ENCODE peak calls at places on chromosome 19, in seven cellular contexts. C, V, G, J, U, D and T are unnamed samples. For H3K4me1, the result is how much of the 10 kb centered on the place peaks cover.

GRCh38 chr19:45691516-45692186 is at the start of gene SNRPD2:
- DNase-seq in C (peak), V (peak), G (peak), J (peak), U (peak), D (peak), T (peak)

GRCh38 chr19:29663861-29664752 is 1.2 kb upstream of the PLEKHF1 start:
- DNase-seq in C (no peak), V (no peak), G (no peak), J (no peak), U (no peak), D (no peak), T (no peak)

GRCh38 chr19:31586282-31586681 is 237.0 kb upstream of the TSHZ3 start:
- DNase-seq in C (no peak), V (no peak), G (no peak), J (no peak), U (no peak), D (no peak), T (no peak)

GRCh38 chr19:15378529-15379082 is 981 bp downstream of the AKAP8 start:
- DNase-seq in C (peak), V (peak), G (no peak), J (peak), U (peak), D (peak), T (peak)

GRCh38 chr19:28422791-28423650 is 789.9 kb downstream of the UQCRFS1 start:
- DNase-seq in C (no peak), V (no peak), G (no peak), J (no peak), U (no peak), D (no peak), T (no peak)

GRCh38 chr19:29389495-29389894 is 136.3 kb upstream of the VSTM2B start:
- DNase-seq in C (no peak), V (no peak), G (peak), J (no peak), U (no peak), D (no peak), T (no peak)

GRCh38 chr19:55599468-55600335 is at the start of the genes FIZ1 and ZNF524:
- DNase-seq in C (peak), V (peak), G (peak), J (peak), U (peak), D (peak), T (peak)

GRCh38 chr19:33679696-33680095 is 57.9 kb downstream of the CHST8 start:
- DNase-seq in C (no peak), V (no peak), G (peak), J (no peak), U (no peak), D (no peak), T (no peak)

GRCh38 chr19:55165952-55166529 is 372 bp downstream of the DNAAF3 start:
- DNase-seq in C (peak), V (peak), G (no peak), J (no peak), U (peak), D (peak), T (peak)

GRCh38 chr19:41373993-41374392 is 2.3 kb upstream of the TMEM91 start:
- DNase-seq in C (no peak), V (peak), G (peak), J (no peak), U (peak), D (no peak), T (peak)

DNA sequence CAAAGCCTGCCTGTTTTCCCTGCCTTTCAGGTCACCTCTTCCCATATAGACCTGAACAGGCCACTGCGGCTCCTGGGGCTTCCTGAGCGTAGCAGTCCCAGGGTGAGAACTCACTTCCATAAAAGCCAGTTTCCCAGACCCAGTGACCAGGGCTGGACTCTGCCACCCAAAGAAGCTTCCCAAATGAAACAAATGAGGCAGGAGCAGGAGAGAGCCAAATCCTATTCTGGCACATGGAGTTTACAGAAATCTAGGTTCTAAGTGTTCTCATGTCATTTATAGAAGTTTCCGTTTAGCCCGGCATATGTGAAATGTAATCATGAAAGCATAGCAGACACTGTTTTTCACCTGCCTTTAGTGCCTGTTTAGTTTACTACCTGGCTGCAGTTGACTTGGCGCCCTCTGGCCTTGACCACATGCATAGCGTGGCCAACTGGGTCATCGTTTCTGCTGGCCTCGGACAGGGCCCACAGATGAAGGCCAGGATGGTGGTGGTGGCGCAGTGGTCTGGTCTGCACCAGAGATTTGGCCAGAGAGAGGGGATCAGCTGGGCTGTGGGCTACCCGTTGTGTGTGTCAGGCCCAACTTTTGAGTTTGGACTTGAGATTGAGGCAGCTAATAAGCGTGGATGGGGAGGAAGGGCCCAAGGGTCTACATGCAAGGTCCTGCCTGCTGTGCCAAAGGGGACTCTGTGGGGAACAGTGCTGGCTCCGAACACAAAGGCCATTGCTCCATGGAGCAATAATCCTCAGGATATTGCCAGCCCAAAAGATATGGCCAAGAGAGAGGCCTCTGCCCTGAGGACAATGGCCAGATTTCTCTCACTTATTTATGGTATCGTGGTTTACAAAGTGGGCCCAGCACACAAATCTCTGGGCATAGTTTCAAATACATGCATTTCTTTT is 43.3 kb downstream of the NFIX start:
- DNase-seq in C (no peak), V (no peak), G (no peak), J (no peak), U (no peak), D (no peak), T (no peak)
- H3K4me1 ChIP-seq in C (under half), V (under half), G (under half), J (under half), U (half or more), D (under half), T (under half)

GRCh38 chr19:19366691-19367396 is 38.6 kb upstream of the GATAD2A start:
- DNase-seq in C (peak), V (peak), G (peak), J (peak), U (peak), D (peak), T (peak)
- H3K4me3 ChIP-seq in C (peak), V (no peak), G (no peak), J (no peak), U (no peak), D (no peak), T (no peak)

GRCh38 chr19:2181618-2181997 is 17.9 kb downstream of the DOT1L start:
- DNase-seq in C (no peak), V (no peak), G (no peak), J (no peak), U (no peak), D (no peak), T (no peak)
- H3K4me1 ChIP-seq in C (under half), V (under half), G (under half), J (under half), U (half or more), D (under half), T (under half)

GRCh38 chr19:18848860-18849661 is 17.3 kb downstream of the UPF1 start:
- DNase-seq in C (no peak), V (peak), G (peak), J (no peak), U (peak), D (no peak), T (peak)
- H3K4me3 ChIP-seq in C (no peak), V (no peak), G (no peak), J (no peak), U (peak), D (no peak), T (no peak)

DNA sequence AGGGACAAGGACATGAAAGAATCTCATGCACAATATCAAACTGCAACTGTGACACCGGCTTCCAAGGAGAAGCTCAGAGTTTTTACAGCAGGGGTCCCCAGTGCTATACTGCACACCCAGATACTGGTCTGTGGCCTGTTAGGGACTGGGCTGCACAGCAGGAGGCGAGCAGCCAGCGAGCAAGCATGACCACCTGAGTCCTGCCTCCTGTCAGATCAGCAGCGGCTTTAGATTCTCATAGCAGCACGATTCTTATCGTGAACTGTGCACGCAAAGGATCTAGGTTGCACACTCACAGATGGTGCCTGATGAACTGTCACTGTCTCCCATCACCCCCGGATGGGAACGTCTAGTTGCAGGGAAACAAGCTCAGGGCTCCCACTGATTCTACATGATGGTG is 13.1 kb upstream of the CD22 start:
- DNase-seq in C (no peak), V (no peak), G (no peak), J (no peak), U (no peak), D (no peak), T (no peak)
- H3K4me1 ChIP-seq in C (under half), V (under half), G (under half), J (under half), U (under half), D (under half), T (under half)

GRCh38 chr19:9650345-9650744 is 24.6 kb downstream of the ZNF562 start:
- DNase-seq in C (no peak), V (no peak), G (no peak), J (no peak), U (no peak), D (no peak), T (no peak)

GRCh38 chr19:9641810-9642209 is 20.8 kb upstream of the ZNF561 start:
- DNase-seq in C (no peak), V (no peak), G (no peak), J (no peak), U (no peak), D (no peak), T (no peak)

GRCh38 chr19:9645466-9645865 is 24.4 kb upstream of the ZNF561 start:
- DNase-seq in C (no peak), V (no peak), G (no peak), J (no peak), U (no peak), D (no peak), T (no peak)

GRCh38 chr19:9640956-9641355 is 19.9 kb upstream of the ZNF561 start:
- DNase-seq in C (no peak), V (no peak), G (no peak), J (no peak), U (no peak), D (no peak), T (no peak)

GRCh38 chr19:9644472-9644871 is 23.4 kb upstream of the ZNF561 start:
- DNase-seq in C (no peak), V (no peak), G (no peak), J (no peak), U (no peak), D (no peak), T (no peak)
- H3K4me3 ChIP-seq in C (no peak), V (no peak), G (no peak), J (no peak), U (no peak), D (no peak), T (no peak)

GRCh38 chr19:12983561-12984142 is 11.6 kb upstream of the NFIX start:
- DNase-seq in C (peak), V (peak), G (peak), J (peak), U (peak), D (peak), T (peak)

GRCh38 chr19:12985049-12985776 is 10.1 kb upstream of the NFIX start:
- DNase-seq in C (no peak), V (peak), G (no peak), J (no peak), U (peak), D (no peak), T (peak)

GRCh38 chr19:12983091-12983490 is 12.2 kb upstream of the NFIX start:
- DNase-seq in C (no peak), V (no peak), G (no peak), J (no peak), U (no peak), D (no peak), T (no peak)

GRCh38 chr19:12984143-12984627 is 11.1 kb upstream of the NFIX start:
- DNase-seq in C (no peak), V (no peak), G (no peak), J (peak), U (no peak), D (no peak), T (no peak)

GRCh38 chr19:12984683-12985048 is 10.6 kb upstream of the NFIX start:
- DNase-seq in C (no peak), V (no peak), G (no peak), J (no peak), U (no peak), D (no peak), T (no peak)
- H3K4me1 ChIP-seq in C (under half), V (under half), G (under half), J (under half), U (under half), D (under half), T (under half)

GRCh38 chr19:18280247-18281081 is 958 bp downstream of the JUND start:
- DNase-seq in C (peak), V (peak), G (peak), J (peak), U (peak), D (no peak), T (peak)

GRCh38 chr19:18279516-18280246 is 1.7 kb downstream of the JUND start:
- DNase-seq in C (peak), V (peak), G (peak), J (peak), U (peak), D (peak), T (peak)

GRCh38 chr19:18281082-18282020 is at the start of gene JUND:
- DNase-seq in C (peak), V (peak), G (peak), J (peak), U (peak), D (peak), T (peak)

GRCh38 chr19:18279266-18279515 is 2.2 kb downstream of the JUND start:
- DNase-seq in C (no peak), V (no peak), G (no peak), J (no peak), U (no peak), D (no peak), T (no peak)

GRCh38 chr19:18278521-18279265 is 2.7 kb downstream of the JUND start:
- DNase-seq in C (peak), V (peak), G (no peak), J (peak), U (no peak), D (no peak), T (peak)
- H3K4me3 ChIP-seq in C (peak), V (peak), G (peak), J (peak), U (peak), D (peak), T (no peak)

GRCh38 chr19:49637865-49638350 is 2.0 kb downstream of the RRAS start:
- DNase-seq in C (no peak), V (peak), G (peak), J (peak), U (peak), D (no peak), T (peak)

GRCh38 chr19:49638360-49638759 is 1.6 kb downstream of the RRAS start:
- DNase-seq in C (no peak), V (peak), G (no peak), J (peak), U (no peak), D (no peak), T (peak)

GRCh38 chr19:49640113-49640898 is at the start of gene RRAS:
- DNase-seq in C (peak), V (peak), G (peak), J (peak), U (peak), D (peak), T (peak)

GRCh38 chr19:49641688-49642487 is at the start of gene SCAF1:
- DNase-seq in C (peak), V (peak), G (peak), J (peak), U (peak), D (peak), T (peak)

DNA sequence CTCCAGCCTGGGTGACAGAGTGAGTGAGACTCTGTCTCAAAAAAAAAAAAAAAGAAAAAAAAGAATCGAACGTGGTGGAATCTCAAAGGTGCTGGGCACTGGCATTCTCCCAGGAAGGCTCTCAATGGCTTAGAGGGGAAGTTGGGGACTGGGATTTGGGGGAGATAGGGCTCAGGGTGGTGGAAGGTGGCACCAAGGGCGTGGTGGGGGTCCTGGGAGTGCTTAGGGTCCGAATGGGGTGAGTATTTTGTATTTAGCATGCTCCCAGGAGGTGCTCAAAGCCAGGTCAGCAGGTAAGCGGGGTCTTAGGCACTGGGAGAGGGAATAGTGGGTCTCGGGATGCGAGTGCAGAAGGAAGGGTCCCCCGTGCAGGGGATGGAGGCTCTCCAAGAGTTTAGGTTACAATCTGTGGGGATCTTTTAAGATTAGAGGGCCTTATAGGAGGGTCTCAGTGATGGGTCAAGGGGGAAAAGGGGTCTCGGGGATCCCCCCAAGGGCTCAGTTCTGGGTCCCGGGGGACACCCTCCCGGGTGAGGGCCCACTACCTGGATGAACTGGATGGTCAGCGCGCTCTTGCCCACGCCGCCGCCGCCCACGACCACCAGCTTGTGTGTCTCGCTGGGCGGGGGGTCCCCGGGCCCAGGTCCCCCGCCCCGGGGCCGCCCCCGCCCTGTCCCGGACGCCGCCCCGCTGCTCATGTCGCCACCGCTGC is 386 bp downstream of the RRAS start:
- DNase-seq in C (no peak), V (peak), G (no peak), J (peak), U (no peak), D (peak), T (peak)
- H3K4me1 ChIP-seq in C (half or more), V (under half), G (under half), J (under half), U (under half), D (under half), T (under half)